ENCODE peak calls at places on chromosome 10, in four cellular contexts. Y is IMR-90, Z is endothelial cell of umbilical vein, B is K562. S is an unnamed sample. For H3K9me1, the result is how much of the 10 kb centered on the place peaks cover.

GRCh38 chr10:62278461-62278910 is 9.8 kb upstream of the RTKN2 start:
- DNase-seq in Y (peak), Z (no peak), B (no peak), S (no peak)

GRCh38 chr10:117537904-117538524 is 4.5 kb upstream of the EMX2 start:
- DNase-seq in Y (no peak), Z (no peak), B (no peak), S (no peak)

GRCh38 chr10:62638062-62638477 is 166.4 kb upstream of the ADO start:
- DNase-seq in Y (peak), Z (no peak), B (no peak), S (no peak)

GRCh38 chr10:78162867-78163266 is 129.2 kb downstream of the RPS24 start:
- DNase-seq in Y (peak), Z (no peak), B (no peak), S (no peak)

GRCh38 chr10:6242089-6242488 is 39.4 kb downstream of the PFKFB3 start:
- DNase-seq in Y (peak), Z (no peak), B (no peak), S (no peak)

GRCh38 chr10:62103857-62104256 is 164.8 kb downstream of the RTKN2 start:
- DNase-seq in Y (no peak), Z (no peak), B (no peak), S (no peak)

GRCh38 chr10:7649673-7650330 is 17.0 kb downstream of the ITIH5 start:
- DNase-seq in Y (no peak), Z (no peak), B (no peak), S (no peak)

GRCh38 chr10:126350216-126350992 is 37.9 kb downstream of the ADAM12 start:
- DNase-seq in Y (peak), Z (peak), B (no peak), S (peak)

GRCh38 chr10:60155945-60156683 is 233.6 kb downstream of the ANK3 start:
- DNase-seq in Y (no peak), Z (no peak), B (no peak), S (no peak)

GRCh38 chr10:72088879-72089585 is 681 bp upstream of the SPOCK2 start:
- DNase-seq in Y (no peak), Z (no peak), B (no peak), S (no peak)

GRCh38 chr10:81876253-81876731 is 1.3 kb downstream of the NRG3 start:
- DNase-seq in Y (no peak), Z (peak), B (no peak), S (no peak)

GRCh38 chr10:3740157-3740871 is 44.7 kb downstream of the KLF6 start:
- DNase-seq in Y (peak), Z (peak), B (peak), S (peak)

GRCh38 chr10:100370976-100371706 is 24.1 kb downstream of the SCD start:
- DNase-seq in Y (peak), Z (peak), B (peak), S (no peak)

GRCh38 chr10:120392245-120392644 is 64.8 kb upstream of the PLPP4 start:
- DNase-seq in Y (no peak), Z (peak), B (no peak), S (no peak)

GRCh38 chr10:100114460-100114859 is 32.8 kb upstream of the CPN1 start:
- DNase-seq in Y (no peak), Z (no peak), B (no peak), S (no peak)

GRCh38 chr10:44199991-44200655 is 184.8 kb downstream of the CXCL12 start:
- DNase-seq in Y (no peak), Z (no peak), B (no peak), S (no peak)

GRCh38 chr10:43076876-43077420 is at the start of gene RET:
- DNase-seq in Y (no peak), Z (no peak), B (peak), S (no peak)

GRCh38 chr10:78685466-78686163 is 383.2 kb upstream of the ZMIZ1 start:
- DNase-seq in Y (peak), Z (no peak), B (no peak), S (no peak)

GRCh38 chr10:20971901-20972300 is 74.8 kb upstream of the NEBL start:
- DNase-seq in Y (no peak), Z (no peak), B (no peak), S (no peak)

GRCh38 chr10:99172130-99172738 is 63.4 kb downstream of the HPSE2 start:
- DNase-seq in Y (peak), Z (peak), B (peak), S (peak)

GRCh38 chr10:89165923-89166322 is 41.2 kb downstream of the CH25H start:
- DNase-seq in Y (peak), Z (no peak), B (no peak), S (no peak)

GRCh38 chr10:46296629-46297275 is 10.0 kb downstream of the ANTXRL start:
- DNase-seq in Y (no peak), Z (no peak), B (no peak), S (no peak)

GRCh38 chr10:92124524-92125168 is 166.2 kb downstream of the CPEB3 start:
- DNase-seq in Y (peak), Z (peak), B (no peak), S (no peak)

GRCh38 chr10:92124020-92124419 is 166.9 kb downstream of the CPEB3 start:
- DNase-seq in Y (no peak), Z (no peak), B (no peak), S (no peak)

GRCh38 chr10:92123031-92123450 is 167.8 kb downstream of the CPEB3 start:
- DNase-seq in Y (no peak), Z (peak), B (no peak), S (no peak)

GRCh38 chr10:92126100-92126650 is 164.7 kb downstream of the CPEB3 start:
- DNase-seq in Y (peak), Z (peak), B (no peak), S (no peak)

DNA sequence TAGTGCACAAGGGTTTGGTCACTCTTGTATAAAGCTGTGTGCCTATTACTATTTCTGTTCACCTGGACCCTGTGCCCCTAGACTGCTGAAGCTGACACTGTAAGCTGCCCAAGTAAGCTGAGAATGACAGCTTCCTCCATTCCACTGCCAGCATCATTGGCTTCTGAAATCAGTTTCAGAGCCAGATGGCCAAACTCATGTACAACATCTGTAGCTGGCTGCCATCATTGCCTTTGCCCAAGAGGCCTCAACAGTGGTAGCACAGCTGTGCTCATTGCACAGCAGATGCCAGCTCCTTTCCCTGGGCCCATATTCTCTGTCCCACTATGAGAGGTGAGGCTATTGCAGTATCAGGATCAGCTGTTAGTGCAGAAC is 165.7 kb downstream of the CPEB3 start:
- DNase-seq in Y (no peak), Z (no peak), B (no peak), S (no peak)
- H3K27ac ChIP-seq in Y (no peak), Z (peak), B (no peak), S (no peak)

GRCh38 chr10:58621379-58622077 is 108.9 kb downstream of the BICC1 start:
- DNase-seq in Y (no peak), Z (no peak), B (no peak), S (no peak)
- H3K9me1 ChIP-seq in Y (under half), Z (under half), B (under half), S (under half)

GRCh38 chr10:70662362-70663220 is 9.7 kb upstream of the ADAMTS14 start:
- DNase-seq in Y (peak), Z (no peak), B (peak), S (no peak)
- H3K4me2 ChIP-seq in Y (peak), Z (no peak), B (peak), S (no peak)

DNA sequence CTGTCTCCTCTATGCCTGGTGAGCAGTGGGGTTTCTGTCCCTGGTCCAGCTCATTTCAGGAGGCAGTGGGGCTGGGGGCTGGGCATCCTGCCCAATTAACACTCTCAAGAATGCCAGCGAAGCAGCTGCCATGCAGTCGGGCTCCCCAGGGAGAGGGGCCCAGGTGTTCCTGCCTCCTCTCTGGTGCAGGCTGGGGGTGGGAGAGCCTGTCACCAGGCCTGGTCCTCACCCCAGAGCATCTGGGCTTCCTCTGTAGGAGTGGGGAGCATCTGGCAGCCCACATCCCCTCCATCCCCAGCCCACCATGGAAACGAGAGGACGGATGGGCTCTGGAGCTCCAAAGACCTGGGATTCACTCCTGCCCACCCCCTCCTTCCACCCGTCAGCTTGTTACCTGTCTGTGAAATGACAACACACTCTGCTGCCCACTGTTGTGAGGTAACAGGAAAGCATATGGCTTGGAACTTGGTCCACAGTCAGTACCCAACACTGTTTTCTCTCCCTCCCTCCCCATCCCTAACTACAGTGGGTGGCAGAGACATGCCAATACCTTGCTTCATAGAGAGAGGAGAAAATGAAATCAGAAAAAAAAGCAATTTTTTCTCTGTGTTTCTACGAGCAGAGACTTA is 69.1 kb downstream of the SLIT1 start:
- DNase-seq in Y (no peak), Z (no peak), B (no peak), S (no peak)
- H3K27ac ChIP-seq in Y (no peak), Z (no peak), B (no peak), S (no peak)

GRCh38 chr10:12376211-12376610 is 26.9 kb downstream of the CAMK1D start:
- DNase-seq in Y (no peak), Z (no peak), B (peak), S (no peak)

GRCh38 chr10:12375076-12375504 is 25.7 kb downstream of the CAMK1D start:
- DNase-seq in Y (peak), Z (no peak), B (no peak), S (no peak)

GRCh38 chr10:12381536-12382156 is 32.3 kb downstream of the CAMK1D start:
- DNase-seq in Y (no peak), Z (no peak), B (no peak), S (no peak)

GRCh38 chr10:12380999-12381398 is 31.7 kb downstream of the CAMK1D start:
- DNase-seq in Y (no peak), Z (no peak), B (no peak), S (no peak)

DNA sequence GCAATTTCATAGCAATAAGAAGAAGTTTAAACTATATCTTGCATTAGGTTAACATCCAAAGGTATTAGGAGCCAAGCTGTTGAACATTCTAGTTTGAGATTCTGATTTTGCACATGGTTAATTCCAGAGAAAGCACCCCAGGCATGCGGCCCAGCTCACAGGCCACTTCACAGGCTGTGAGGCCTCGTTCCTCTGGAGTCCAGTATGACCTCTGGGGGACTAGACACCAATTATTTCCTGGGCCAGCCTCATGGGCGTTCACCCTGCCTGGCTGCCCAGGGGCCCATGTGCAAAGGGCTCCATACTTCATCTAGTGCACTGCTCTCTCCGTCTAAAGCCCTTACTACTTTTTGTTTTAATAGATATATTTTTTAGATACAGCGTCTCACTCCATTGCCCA is 28.5 kb downstream of the CAMK1D start:
- DNase-seq in Y (no peak), Z (no peak), B (no peak), S (no peak)
- H3K9me1 ChIP-seq in Y (under half), Z (under half), B (under half), S (under half)

GRCh38 chr10:1199897-1200721 is 143.9 kb downstream of the WDR37 start:
- DNase-seq in Y (no peak), Z (no peak), B (no peak), S (no peak)
- H3K4me2 ChIP-seq in Y (no peak), Z (no peak), B (no peak), S (no peak)

GRCh38 chr10:86066696-86067095 is 299.9 kb downstream of the GRID1 start:
- DNase-seq in Y (no peak), Z (no peak), B (no peak), S (no peak)

GRCh38 chr10:86070278-86070677 is 296.3 kb downstream of the GRID1 start:
- DNase-seq in Y (no peak), Z (no peak), B (no peak), S (no peak)

GRCh38 chr10:86067436-86068050 is 299.1 kb downstream of the GRID1 start:
- DNase-seq in Y (no peak), Z (no peak), B (no peak), S (no peak)

GRCh38 chr10:86071145-86071544 is 295.4 kb downstream of the GRID1 start:
- DNase-seq in Y (no peak), Z (no peak), B (no peak), S (no peak)

GRCh38 chr10:86068532-86069337 is 297.9 kb downstream of the GRID1 start:
- DNase-seq in Y (no peak), Z (no peak), B (no peak), S (no peak)
- H3K27ac ChIP-seq in Y (no peak), Z (no peak), B (no peak), S (no peak)